ENCODE peak calls at places on chromosomes 7 and 10, in ten cellular contexts. One of them, this sample, is unnamed.

GRCh38 chr10:84264611-84265141 is 19.8 kb downstream of the RGR start:
- DNase-seq in heart right ventricle: peak
- DNase-seq in BJ: no peak
- DNase-seq in GM23338: peak
- DNase-seq in AG10803: peak
- DNase-seq in hepatocyte: peak
- DNase-seq in choroid plexus epithelial cell: peak
- DNase-seq in SK-N-SH: peak
- DNase-seq in left ventricle myocardium inferior: peak
- DNase-seq in esophagus squamous epithelium: no peak
- DNase-seq in this sample: peak

GRCh38 chr7:6536899-6537298 is 14.4 kb downstream of the GRID2IP start:
- DNase-seq in heart right ventricle: no peak
- DNase-seq in BJ: no peak
- DNase-seq in GM23338: peak
- DNase-seq in AG10803: no peak
- DNase-seq in hepatocyte: peak
- DNase-seq in choroid plexus epithelial cell: peak
- DNase-seq in SK-N-SH: peak
- DNase-seq in left ventricle myocardium inferior: no peak
- DNase-seq in esophagus squamous epithelium: no peak
- DNase-seq in this sample: no peak

GRCh38 chr7:97020601-97021442 is 3.8 kb downstream of the DLX5 start:
- DNase-seq in heart right ventricle: no peak
- DNase-seq in BJ: no peak
- DNase-seq in GM23338: peak
- DNase-seq in AG10803: no peak
- DNase-seq in hepatocyte: no peak
- DNase-seq in choroid plexus epithelial cell: no peak
- DNase-seq in SK-N-SH: no peak
- DNase-seq in left ventricle myocardium inferior: no peak
- DNase-seq in esophagus squamous epithelium: no peak
- DNase-seq in this sample: no peak

GRCh38 chr10:96850825-96851224 is 18.7 kb downstream of the LCOR start:
- DNase-seq in heart right ventricle: no peak
- DNase-seq in BJ: peak
- DNase-seq in GM23338: no peak
- DNase-seq in AG10803: peak
- DNase-seq in hepatocyte: peak
- DNase-seq in choroid plexus epithelial cell: peak
- DNase-seq in SK-N-SH: no peak
- DNase-seq in left ventricle myocardium inferior: no peak
- DNase-seq in esophagus squamous epithelium: no peak
- DNase-seq in this sample: peak

GRCh38 chr7:33706666-33707194 is 198.6 kb upstream of the BMPER start:
- DNase-seq in heart right ventricle: no peak
- DNase-seq in BJ: no peak
- DNase-seq in GM23338: no peak
- DNase-seq in AG10803: peak
- DNase-seq in hepatocyte: no peak
- DNase-seq in choroid plexus epithelial cell: no peak
- DNase-seq in SK-N-SH: no peak
- DNase-seq in left ventricle myocardium inferior: no peak
- DNase-seq in esophagus squamous epithelium: no peak
- DNase-seq in this sample: no peak

GRCh38 chr7:22316914-22317313 is 40.0 kb downstream of the RAPGEF5 start:
- DNase-seq in heart right ventricle: no peak
- DNase-seq in BJ: no peak
- DNase-seq in GM23338: no peak
- DNase-seq in AG10803: no peak
- DNase-seq in hepatocyte: no peak
- DNase-seq in choroid plexus epithelial cell: no peak
- DNase-seq in SK-N-SH: no peak
- DNase-seq in left ventricle myocardium inferior: no peak
- DNase-seq in esophagus squamous epithelium: no peak
- DNase-seq in this sample: no peak

GRCh38 chr7:29988391-29989256 is 977 bp downstream of the SCRN1 start:
- DNase-seq in heart right ventricle: peak
- DNase-seq in BJ: peak
- DNase-seq in GM23338: peak
- DNase-seq in AG10803: peak
- DNase-seq in hepatocyte: peak
- DNase-seq in choroid plexus epithelial cell: peak
- DNase-seq in SK-N-SH: peak
- DNase-seq in left ventricle myocardium inferior: peak
- DNase-seq in esophagus squamous epithelium: no peak
- DNase-seq in this sample: peak

GRCh38 chr10:62373995-62374861 is at the start of gene ZNF365:
- DNase-seq in heart right ventricle: peak
- DNase-seq in BJ: no peak
- DNase-seq in GM23338: peak
- DNase-seq in AG10803: peak
- DNase-seq in hepatocyte: peak
- DNase-seq in choroid plexus epithelial cell: peak
- DNase-seq in SK-N-SH: peak
- DNase-seq in left ventricle myocardium inferior: peak
- DNase-seq in esophagus squamous epithelium: no peak
- DNase-seq in this sample: peak

DNA sequence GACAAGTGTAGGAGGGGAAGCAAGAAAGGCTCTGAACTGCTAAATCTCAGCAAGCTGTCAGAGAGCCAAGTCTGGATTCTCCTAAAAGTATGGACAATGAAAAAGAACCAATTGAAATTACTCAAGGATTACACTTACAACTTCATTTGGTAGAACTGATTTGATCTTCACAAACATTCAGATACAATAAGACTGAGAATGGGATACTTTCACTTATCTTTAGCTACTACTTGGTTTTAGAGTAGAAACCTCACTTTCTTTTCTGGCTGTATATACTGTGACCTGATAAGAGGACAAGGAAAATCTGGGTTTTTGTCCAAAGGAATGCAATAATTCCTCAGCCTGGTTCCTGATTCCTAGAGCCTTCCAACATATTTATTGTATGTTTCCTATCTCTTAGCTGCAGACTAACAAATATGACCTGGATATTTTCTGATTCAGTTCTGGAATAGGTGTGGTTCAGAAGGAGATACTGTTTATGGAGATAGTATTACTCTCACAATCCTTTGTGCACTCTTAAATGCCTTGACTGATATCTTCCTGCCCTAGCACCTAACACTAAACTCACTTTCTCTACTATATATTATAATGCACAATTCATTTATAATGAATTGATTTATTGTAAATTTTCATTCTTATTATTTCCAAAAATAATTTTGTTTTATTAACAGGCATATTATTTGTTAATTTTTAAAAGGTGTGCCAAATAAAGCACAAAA is 7.3 kb downstream of the SEMA3A start:
- DNase-seq in heart right ventricle: no peak
- DNase-seq in BJ: no peak
- DNase-seq in GM23338: no peak
- DNase-seq in AG10803: no peak
- DNase-seq in hepatocyte: no peak
- DNase-seq in choroid plexus epithelial cell: no peak
- DNase-seq in SK-N-SH: no peak
- DNase-seq in left ventricle myocardium inferior: no peak
- DNase-seq in esophagus squamous epithelium: no peak
- DNase-seq in this sample: peak
- H3K4me3 ChIP-seq in heart right ventricle: no peak
- H3K4me3 ChIP-seq in BJ: no peak
- H3K4me3 ChIP-seq in GM23338: no peak
- H3K4me3 ChIP-seq in AG10803: no peak
- H3K4me3 ChIP-seq in hepatocyte: no peak
- H3K4me3 ChIP-seq in choroid plexus epithelial cell: no peak
- H3K4me3 ChIP-seq in SK-N-SH: no peak
- H3K4me3 ChIP-seq in left ventricle myocardium inferior: no peak
- H3K4me3 ChIP-seq in esophagus squamous epithelium: no peak
- H3K4me3 ChIP-seq in this sample: no peak

GRCh38 chr10:3468919-3469638 is 296.5 kb upstream of the PITRM1 start:
- DNase-seq in heart right ventricle: peak
- DNase-seq in BJ: peak
- DNase-seq in GM23338: no peak
- DNase-seq in AG10803: peak
- DNase-seq in hepatocyte: peak
- DNase-seq in choroid plexus epithelial cell: peak
- DNase-seq in SK-N-SH: no peak
- DNase-seq in left ventricle myocardium inferior: peak
- DNase-seq in esophagus squamous epithelium: no peak
- DNase-seq in this sample: peak

GRCh38 chr10:3464760-3465405 is 292.3 kb upstream of the PITRM1 start:
- DNase-seq in heart right ventricle: no peak
- DNase-seq in BJ: no peak
- DNase-seq in GM23338: no peak
- DNase-seq in AG10803: no peak
- DNase-seq in hepatocyte: peak
- DNase-seq in choroid plexus epithelial cell: peak
- DNase-seq in SK-N-SH: no peak
- DNase-seq in left ventricle myocardium inferior: no peak
- DNase-seq in esophagus squamous epithelium: no peak
- DNase-seq in this sample: peak

GRCh38 chr10:3469639-3470020 is 297.0 kb upstream of the PITRM1 start:
- DNase-seq in heart right ventricle: no peak
- DNase-seq in BJ: no peak
- DNase-seq in GM23338: no peak
- DNase-seq in AG10803: peak
- DNase-seq in hepatocyte: no peak
- DNase-seq in choroid plexus epithelial cell: no peak
- DNase-seq in SK-N-SH: no peak
- DNase-seq in left ventricle myocardium inferior: no peak
- DNase-seq in esophagus squamous epithelium: no peak
- DNase-seq in this sample: peak

GRCh38 chr10:3465406-3465891 is 292.9 kb upstream of the PITRM1 start:
- DNase-seq in heart right ventricle: no peak
- DNase-seq in BJ: no peak
- DNase-seq in GM23338: no peak
- DNase-seq in AG10803: no peak
- DNase-seq in hepatocyte: peak
- DNase-seq in choroid plexus epithelial cell: peak
- DNase-seq in SK-N-SH: no peak
- DNase-seq in left ventricle myocardium inferior: no peak
- DNase-seq in esophagus squamous epithelium: no peak
- DNase-seq in this sample: peak

GRCh38 chr10:3467052-3467906 is 294.7 kb upstream of the PITRM1 start:
- DNase-seq in heart right ventricle: peak
- DNase-seq in BJ: peak
- DNase-seq in GM23338: peak
- DNase-seq in AG10803: peak
- DNase-seq in hepatocyte: peak
- DNase-seq in choroid plexus epithelial cell: peak
- DNase-seq in SK-N-SH: no peak
- DNase-seq in left ventricle myocardium inferior: peak
- DNase-seq in esophagus squamous epithelium: no peak
- DNase-seq in this sample: peak
- H3K4me3 ChIP-seq in heart right ventricle: peak
- H3K4me3 ChIP-seq in BJ: peak
- H3K4me3 ChIP-seq in GM23338: no peak
- H3K4me3 ChIP-seq in AG10803: peak
- H3K4me3 ChIP-seq in hepatocyte: no peak
- H3K4me3 ChIP-seq in choroid plexus epithelial cell: peak
- H3K4me3 ChIP-seq in SK-N-SH: no peak
- H3K4me3 ChIP-seq in left ventricle myocardium inferior: peak
- H3K4me3 ChIP-seq in esophagus squamous epithelium: peak
- H3K4me3 ChIP-seq in this sample: no peak

GRCh38 chr10:113856563-113856962 is 2.1 kb downstream of the NHLRC2 start:
- DNase-seq in heart right ventricle: no peak
- DNase-seq in BJ: no peak
- DNase-seq in GM23338: no peak
- DNase-seq in AG10803: no peak
- DNase-seq in hepatocyte: no peak
- DNase-seq in choroid plexus epithelial cell: no peak
- DNase-seq in SK-N-SH: no peak
- DNase-seq in left ventricle myocardium inferior: no peak
- DNase-seq in esophagus squamous epithelium: no peak
- DNase-seq in this sample: no peak

GRCh38 chr10:113857210-113857609 is 2.7 kb downstream of the NHLRC2 start:
- DNase-seq in heart right ventricle: no peak
- DNase-seq in BJ: no peak
- DNase-seq in GM23338: no peak
- DNase-seq in AG10803: no peak
- DNase-seq in hepatocyte: no peak
- DNase-seq in choroid plexus epithelial cell: no peak
- DNase-seq in SK-N-SH: no peak
- DNase-seq in left ventricle myocardium inferior: no peak
- DNase-seq in esophagus squamous epithelium: no peak
- DNase-seq in this sample: no peak

GRCh38 chr10:113859261-113859660 is 4.8 kb downstream of the NHLRC2 start:
- DNase-seq in heart right ventricle: no peak
- DNase-seq in BJ: no peak
- DNase-seq in GM23338: no peak
- DNase-seq in AG10803: no peak
- DNase-seq in hepatocyte: no peak
- DNase-seq in choroid plexus epithelial cell: no peak
- DNase-seq in SK-N-SH: no peak
- DNase-seq in left ventricle myocardium inferior: no peak
- DNase-seq in esophagus squamous epithelium: no peak
- DNase-seq in this sample: no peak

GRCh38 chr10:113854757-113855626 is 531 bp downstream of the NHLRC2 start:
- DNase-seq in heart right ventricle: peak
- DNase-seq in BJ: no peak
- DNase-seq in GM23338: peak
- DNase-seq in AG10803: peak
- DNase-seq in hepatocyte: peak
- DNase-seq in choroid plexus epithelial cell: peak
- DNase-seq in SK-N-SH: peak
- DNase-seq in left ventricle myocardium inferior: peak
- DNase-seq in esophagus squamous epithelium: no peak
- DNase-seq in this sample: peak

DNA sequence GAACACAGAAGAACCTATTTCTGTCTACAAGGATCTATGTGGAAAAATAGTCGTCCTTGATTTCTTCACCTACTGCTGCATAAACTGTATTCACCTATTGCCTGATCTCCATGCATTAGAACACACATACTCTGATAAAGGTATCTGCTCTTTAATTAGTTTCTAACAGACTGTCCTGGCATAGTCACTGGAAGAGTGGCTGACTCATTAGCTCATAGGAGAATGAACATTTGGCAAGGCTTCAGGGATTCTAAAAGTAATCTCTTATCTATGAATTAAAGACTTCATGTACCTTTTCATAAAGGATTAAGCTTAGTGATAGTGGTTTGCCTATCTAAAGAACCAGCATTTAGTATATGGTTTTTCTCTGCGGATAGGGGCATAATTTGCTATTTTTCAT is 4.1 kb downstream of the NHLRC2 start:
- DNase-seq in heart right ventricle: peak
- DNase-seq in BJ: no peak
- DNase-seq in GM23338: no peak
- DNase-seq in AG10803: no peak
- DNase-seq in hepatocyte: no peak
- DNase-seq in choroid plexus epithelial cell: peak
- DNase-seq in SK-N-SH: no peak
- DNase-seq in left ventricle myocardium inferior: no peak
- DNase-seq in esophagus squamous epithelium: no peak
- DNase-seq in this sample: peak
- H3K4me3 ChIP-seq in heart right ventricle: peak
- H3K4me3 ChIP-seq in BJ: no peak
- H3K4me3 ChIP-seq in GM23338: no peak
- H3K4me3 ChIP-seq in AG10803: no peak
- H3K4me3 ChIP-seq in hepatocyte: no peak
- H3K4me3 ChIP-seq in choroid plexus epithelial cell: no peak
- H3K4me3 ChIP-seq in SK-N-SH: no peak
- H3K4me3 ChIP-seq in left ventricle myocardium inferior: peak
- H3K4me3 ChIP-seq in esophagus squamous epithelium: no peak
- H3K4me3 ChIP-seq in this sample: no peak

GRCh38 chr10:73907841-73908517 is 3.0 kb upstream of the PLAU start:
- DNase-seq in heart right ventricle: peak
- DNase-seq in BJ: no peak
- DNase-seq in GM23338: no peak
- DNase-seq in AG10803: peak
- DNase-seq in hepatocyte: no peak
- DNase-seq in choroid plexus epithelial cell: peak
- DNase-seq in SK-N-SH: no peak
- DNase-seq in left ventricle myocardium inferior: peak
- DNase-seq in esophagus squamous epithelium: no peak
- DNase-seq in this sample: peak

GRCh38 chr10:73909716-73910115 is 1.2 kb upstream of the PLAU start:
- DNase-seq in heart right ventricle: no peak
- DNase-seq in BJ: no peak
- DNase-seq in GM23338: no peak
- DNase-seq in AG10803: no peak
- DNase-seq in hepatocyte: no peak
- DNase-seq in choroid plexus epithelial cell: no peak
- DNase-seq in SK-N-SH: no peak
- DNase-seq in left ventricle myocardium inferior: no peak
- DNase-seq in esophagus squamous epithelium: no peak
- DNase-seq in this sample: no peak

GRCh38 chr10:73908853-73909611 is 1.9 kb upstream of the PLAU start:
- DNase-seq in heart right ventricle: peak
- DNase-seq in BJ: peak
- DNase-seq in GM23338: no peak
- DNase-seq in AG10803: peak
- DNase-seq in hepatocyte: peak
- DNase-seq in choroid plexus epithelial cell: peak
- DNase-seq in SK-N-SH: no peak
- DNase-seq in left ventricle myocardium inferior: peak
- DNase-seq in esophagus squamous epithelium: no peak
- DNase-seq in this sample: peak

GRCh38 chr10:73905256-73906018 is 5.5 kb upstream of the PLAU start:
- DNase-seq in heart right ventricle: no peak
- DNase-seq in BJ: no peak
- DNase-seq in GM23338: no peak
- DNase-seq in AG10803: no peak
- DNase-seq in hepatocyte: no peak
- DNase-seq in choroid plexus epithelial cell: no peak
- DNase-seq in SK-N-SH: no peak
- DNase-seq in left ventricle myocardium inferior: no peak
- DNase-seq in esophagus squamous epithelium: no peak
- DNase-seq in this sample: no peak

GRCh38 chr10:73906524-73907447 is 4.1 kb upstream of the PLAU start:
- DNase-seq in heart right ventricle: peak
- DNase-seq in BJ: peak
- DNase-seq in GM23338: peak
- DNase-seq in AG10803: peak
- DNase-seq in hepatocyte: peak
- DNase-seq in choroid plexus epithelial cell: peak
- DNase-seq in SK-N-SH: no peak
- DNase-seq in left ventricle myocardium inferior: peak
- DNase-seq in esophagus squamous epithelium: no peak
- DNase-seq in this sample: peak
- H3K4me3 ChIP-seq in heart right ventricle: no peak
- H3K4me3 ChIP-seq in BJ: no peak
- H3K4me3 ChIP-seq in GM23338: no peak
- H3K4me3 ChIP-seq in AG10803: peak
- H3K4me3 ChIP-seq in hepatocyte: no peak
- H3K4me3 ChIP-seq in choroid plexus epithelial cell: no peak
- H3K4me3 ChIP-seq in SK-N-SH: no peak
- H3K4me3 ChIP-seq in left ventricle myocardium inferior: no peak
- H3K4me3 ChIP-seq in esophagus squamous epithelium: no peak
- H3K4me3 ChIP-seq in this sample: no peak

This sample was measured in bronchial epithelial cell.